ENCODE peak calls at places on chromosomes 13 and 19, in seven cellular contexts. R, W, Q, Z, L, C and B are unnamed samples.

GRCh38 chr13:113534236-113534860 is 43.8 kb upstream of the DCUN1D2 start:
- DNase-seq in R (no peak), W (no peak), Q (peak), Z (no peak), L (no peak), C (no peak), B (no peak)

GRCh38 chr19:16022681-16023557 is 53.4 kb upstream of the TPM4 start:
- DNase-seq in R (no peak), W (no peak), Q (no peak), Z (no peak), L (peak), C (no peak), B (no peak)

GRCh38 chr19:41192574-41193419 is at the start of gene CYP2S1:
- DNase-seq in R (no peak), W (no peak), Q (peak), Z (peak), L (no peak), C (peak), B (no peak)

GRCh38 chr19:15529774-15530372 is 21.5 kb downstream of the CYP4F22 start:
- DNase-seq in R (no peak), W (no peak), Q (no peak), Z (no peak), L (no peak), C (no peak), B (no peak)

GRCh38 chr19:3335431-3336350 is 30.7 kb upstream of the NFIC start:
- DNase-seq in R (peak), W (no peak), Q (peak), Z (no peak), L (no peak), C (peak), B (peak)

GRCh38 chr13:26074706-26075105 is 22.9 kb upstream of the SHISA2 start:
- DNase-seq in R (no peak), W (no peak), Q (no peak), Z (no peak), L (no peak), C (no peak), B (no peak)

GRCh38 chr13:112880976-112881540 is 88.0 kb upstream of the MCF2L start:
- DNase-seq in R (no peak), W (no peak), Q (no peak), Z (no peak), L (no peak), C (no peak), B (peak)

GRCh38 chr13:100089633-100090032 is 740 bp downstream of the PCCA start:
- DNase-seq in R (no peak), W (no peak), Q (no peak), Z (no peak), L (no peak), C (no peak), B (no peak)

GRCh38 chr13:36385471-36385870 is 39.3 kb upstream of the SPART start:
- DNase-seq in R (no peak), W (no peak), Q (no peak), Z (no peak), L (no peak), C (no peak), B (no peak)

GRCh38 chr19:6047741-6048231 is 62.5 kb downstream of the RFX2 start:
- DNase-seq in R (no peak), W (peak), Q (no peak), Z (no peak), L (no peak), C (no peak), B (no peak)

GRCh38 chr13:79267560-79267959 is 138.5 kb downstream of the RBM26 start:
- DNase-seq in R (no peak), W (no peak), Q (no peak), Z (no peak), L (no peak), C (no peak), B (no peak)

GRCh38 chr13:76822691-76823267 is 63.4 kb downstream of the KCTD12 start:
- DNase-seq in R (no peak), W (no peak), Q (no peak), Z (no peak), L (no peak), C (no peak), B (no peak)

GRCh38 chr19:31054430-31054829 is 294.8 kb downstream of the TSHZ3 start:
- DNase-seq in R (no peak), W (no peak), Q (peak), Z (peak), L (peak), C (peak), B (no peak)

GRCh38 chr19:9431475-9431874 is 3.9 kb downstream of the ZNF266 start:
- DNase-seq in R (no peak), W (peak), Q (peak), Z (peak), L (peak), C (no peak), B (no peak)

GRCh38 chr19:48726573-48726972 is 7.0 kb upstream of the MAMSTR start:
- DNase-seq in R (no peak), W (no peak), Q (no peak), Z (no peak), L (no peak), C (no peak), B (no peak)

GRCh38 chr13:25678398-25678797 is 306.6 kb downstream of the ATP8A2 start:
- DNase-seq in R (no peak), W (no peak), Q (peak), Z (no peak), L (no peak), C (peak), B (no peak)

GRCh38 chr13:40145139-40145538 is 489.7 kb downstream of the COG6 start:
- DNase-seq in R (no peak), W (no peak), Q (no peak), Z (peak), L (peak), C (no peak), B (no peak)

GRCh38 chr19:6417713-6418561 is 6.7 kb downstream of the KHSRP start:
- DNase-seq in R (no peak), W (no peak), Q (no peak), Z (no peak), L (no peak), C (no peak), B (no peak)

GRCh38 chr13:98216135-98216565 is 39.1 kb upstream of the RNF113B start:
- DNase-seq in R (no peak), W (no peak), Q (no peak), Z (no peak), L (no peak), C (no peak), B (peak)

GRCh38 chr13:30464496-30465351 is 1.0 kb downstream of the HMGB1 start:
- DNase-seq in R (peak), W (peak), Q (peak), Z (peak), L (peak), C (peak), B (peak)

GRCh38 chr19:1888385-1888784 is 3.1 kb upstream of the ABHD17A start:
- DNase-seq in R (no peak), W (no peak), Q (no peak), Z (no peak), L (no peak), C (no peak), B (no peak)

GRCh38 chr19:5106971-5107370 is 138.1 kb downstream of the KDM4B start:
- DNase-seq in R (no peak), W (no peak), Q (no peak), Z (no peak), L (no peak), C (no peak), B (no peak)

GRCh38 chr19:35240322-35240721 is 8.5 kb upstream of the LSR start:
- DNase-seq in R (no peak), W (no peak), Q (no peak), Z (no peak), L (no peak), C (peak), B (no peak)

GRCh38 chr19:6062274-6062673 is 48.0 kb downstream of the RFX2 start:
- DNase-seq in R (peak), W (no peak), Q (peak), Z (no peak), L (peak), C (peak), B (peak)

GRCh38 chr19:808176-808741 is 11.0 kb downstream of the PTBP1 start:
- DNase-seq in R (no peak), W (no peak), Q (no peak), Z (no peak), L (no peak), C (no peak), B (peak)

GRCh38 chr13:112132142-112132541 is 65.2 kb downstream of the SOX1 start:
- DNase-seq in R (no peak), W (no peak), Q (no peak), Z (no peak), L (peak), C (no peak), B (no peak)

GRCh38 chr19:4866595-4867424 is 657 bp downstream of the PLIN3 start:
- DNase-seq in R (no peak), W (no peak), Q (peak), Z (peak), L (peak), C (peak), B (peak)

GRCh38 chr19:55649579-55650557 is 1.9 kb downstream of the CCDC106 start:
- DNase-seq in R (no peak), W (no peak), Q (no peak), Z (no peak), L (no peak), C (no peak), B (no peak)

GRCh38 chr19:35563207-35563829 is at the start of gene ATP4A:
- DNase-seq in R (no peak), W (no peak), Q (no peak), Z (no peak), L (no peak), C (no peak), B (no peak)

GRCh38 chr19:42540071-42540553 is 11.8 kb upstream of the CEACAM1 start:
- DNase-seq in R (no peak), W (no peak), Q (no peak), Z (no peak), L (peak), C (no peak), B (no peak)

GRCh38 chr13:48492123-48493075 is 40.5 kb downstream of the RCBTB2 start:
- DNase-seq in R (no peak), W (no peak), Q (peak), Z (peak), L (peak), C (peak), B (peak)

GRCh38 chr19:46860846-46861690 is at the start of gene ARHGAP35:
- DNase-seq in R (no peak), W (no peak), Q (peak), Z (no peak), L (no peak), C (peak), B (no peak)

GRCh38 chr13:24145231-24145630 is 15.3 kb upstream of the SPATA13 start:
- DNase-seq in R (no peak), W (no peak), Q (no peak), Z (no peak), L (no peak), C (no peak), B (no peak)